ENCODE peak calls at places on chromosomes 3 and 15, in nine cellular contexts. A is left ventricle myocardium inferior; C is H9; D is mucosa of gallbladder; B is Caki2; S is substantia nigra; O is cardiac fibroblast; L is activated T-cell treated with anti-CD3 and anti-CD28 coated beads for 1 hour; K is stimulated activated CD8-positive, alpha-beta memory T cell treated with anti-CD3 and anti-CD28 coated beads, Interleukin-12 subunit alpha, Interleukin-12 subunit beta, amount 100 ng/mL, for 4 hours. R is an unnamed sample.

GRCh38 chr15:69093127-69093526 is 67.3 kb upstream of the GLCE start:
- DNase-seq in O (peak; percentile 43), A (peak; percentile 29), K (no peak), C (peak; percentile 86), D (no peak), B (peak; percentile 98), S (no peak), L (no peak), R (no peak)

GRCh38 chr15:25780479-25781255 is 82.5 kb downstream of the ATP10A start:
- DNase-seq in D (no peak), O (no peak), K (no peak), A (no peak), L (no peak), C (peak; percentile 23), S (no peak), B (no peak), R (no peak)

GRCh38 chr3:153639634-153640033 is 477.6 kb downstream of the RAP2B start:
- DNase-seq in A (no peak), D (no peak), S (no peak), O (no peak), L (no peak), C (no peak), B (no peak), K (no peak), R (no peak)

GRCh38 chr3:16253601-16254000 is 11.1 kb downstream of the DPH3 start:
- DNase-seq in B (no peak), K (no peak), C (no peak), S (no peak), O (peak; percentile 57), L (no peak), A (peak; percentile 66), D (peak; percentile 28), R (no peak)

GRCh38 chr3:130834476-130834875 is 59.4 kb upstream of the ATP2C1 start:
- DNase-seq in O (peak; percentile 27), C (no peak), L (no peak), D (peak; percentile 51), A (no peak), B (no peak), S (no peak), K (no peak), R (peak; percentile 53)

GRCh38 chr3:159821737-159822136 is 166.9 kb upstream of the IL12A start:
- DNase-seq in C (no peak), B (no peak), D (no peak), O (no peak), K (no peak), S (no peak), A (no peak), L (no peak), R (no peak)

GRCh38 chr15:77904436-77904821 is 173.1 kb downstream of the TBC1D2B start:
- DNase-seq in C (no peak), O (no peak), D (no peak), K (no peak), S (no peak), A (no peak), B (no peak), L (no peak), R (no peak)

GRCh38 chr15:52139599-52140462 is 27.3 kb upstream of the BCL2L10 start:
- DNase-seq in S (no peak), C (peak; percentile 85), A (peak; percentile 66), D (peak; percentile 75), B (peak; percentile 55), O (peak; percentile 82), L (peak; percentile 61), K (peak; percentile 8), R (peak; percentile 76)

GRCh38 chr3:128554100-128554464 is 61.1 kb upstream of the GATA2 start:
- DNase-seq in D (no peak), L (no peak), O (peak; percentile 88), S (no peak), K (no peak), C (peak; percentile 48), A (no peak), B (peak; percentile 8), R (peak; percentile 45)

GRCh38 chr15:73899197-73900128 is 26.1 kb downstream of the TBC1D21 start:
- DNase-seq in A (no peak), D (no peak), C (peak; percentile 60), O (no peak), B (no peak), L (no peak), K (no peak), S (no peak), R (no peak)

GRCh38 chr3:76369170-76369569 is 583.8 kb upstream of the ZNF717 start:
- DNase-seq in K (no peak), O (peak; percentile 52), B (peak; percentile 23), D (no peak), L (no peak), A (no peak), C (no peak), S (no peak), R (no peak)

R was measured in Calu3.